ENCODE peak calls at places on chromosome 2, in five cellular contexts. One of them, this sample, is unnamed.
A peak's percentile ranks its signal among the peaks of the same experiment; 100 is the strongest.

GRCh38 chr2:62109554-62109953 is 86.4 kb upstream of the B3GNT2 start:
- DNase-seq in astrocyte of the spinal cord: no peak
- DNase-seq in BE2C: no peak
- DNase-seq in tibial artery: no peak
- DNase-seq in body of pancreas: no peak
- DNase-seq in this sample: no peak

GRCh38 chr2:157261199-157261782 is 3.8 kb downstream of the GALNT5 start:
- DNase-seq in tibial artery: no peak
- DNase-seq in astrocyte of the spinal cord: peak; percentile 54
- DNase-seq in body of pancreas: no peak
- DNase-seq in BE2C: no peak
- DNase-seq in this sample: peak; percentile 63

GRCh38 chr2:149573760-149574159 is 13.8 kb downstream of the MMADHC start:
- DNase-seq in tibial artery: no peak
- DNase-seq in BE2C: no peak
- DNase-seq in astrocyte of the spinal cord: peak; percentile 27
- DNase-seq in body of pancreas: no peak
- DNase-seq in this sample: peak; percentile 30

GRCh38 chr2:4047961-4048891 is 344.9 kb downstream of the DCDC2C start:
- DNase-seq in astrocyte of the spinal cord: peak; percentile 66
- DNase-seq in tibial artery: no peak
- DNase-seq in body of pancreas: no peak
- DNase-seq in BE2C: no peak
- DNase-seq in this sample: peak; percentile 49

GRCh38 chr2:27916293-27917015 is 25.9 kb downstream of the BABAM2 start:
- DNase-seq in BE2C: no peak
- DNase-seq in body of pancreas: no peak
- DNase-seq in astrocyte of the spinal cord: no peak
- DNase-seq in tibial artery: no peak
- DNase-seq in this sample: no peak

GRCh38 chr2:226030369-226031077 is 631.0 kb downstream of the NYAP2 start:
- DNase-seq in tibial artery: no peak
- DNase-seq in astrocyte of the spinal cord: no peak
- DNase-seq in BE2C: no peak
- DNase-seq in body of pancreas: no peak
- DNase-seq in this sample: no peak

GRCh38 chr2:152715854-152716428 is 1.3 kb downstream of the PRPF40A start:
- DNase-seq in body of pancreas: no peak
- DNase-seq in BE2C: peak; percentile 56
- DNase-seq in astrocyte of the spinal cord: no peak
- DNase-seq in tibial artery: no peak
- DNase-seq in this sample: peak; percentile 27

GRCh38 chr2:4246364-4247131 is 543.2 kb downstream of the DCDC2C start:
- DNase-seq in BE2C: no peak
- DNase-seq in tibial artery: no peak
- DNase-seq in body of pancreas: no peak
- DNase-seq in astrocyte of the spinal cord: no peak
- DNase-seq in this sample: no peak

GRCh38 chr2:33505966-33506365 is 29.5 kb downstream of the RASGRP3 start:
- DNase-seq in BE2C: no peak
- DNase-seq in body of pancreas: no peak
- DNase-seq in tibial artery: no peak
- DNase-seq in astrocyte of the spinal cord: peak; percentile 26
- DNase-seq in this sample: no peak

GRCh38 chr2:208939852-208940251 is 484.0 kb upstream of the MAP2 start:
- DNase-seq in tibial artery: no peak
- DNase-seq in astrocyte of the spinal cord: no peak
- DNase-seq in body of pancreas: no peak
- DNase-seq in BE2C: no peak
- DNase-seq in this sample: no peak

GRCh38 chr2:197904446-197904845 is 100.1 kb downstream of the PLCL1 start:
- DNase-seq in tibial artery: no peak
- DNase-seq in astrocyte of the spinal cord: no peak
- DNase-seq in BE2C: no peak
- DNase-seq in body of pancreas: no peak
- DNase-seq in this sample: no peak

GRCh38 chr2:236782938-236783337 is 213.3 kb downstream of the ACKR3 start:
- DNase-seq in body of pancreas: no peak
- DNase-seq in BE2C: no peak
- DNase-seq in tibial artery: no peak
- DNase-seq in astrocyte of the spinal cord: peak; percentile 88
- DNase-seq in this sample: no peak

GRCh38 chr2:101842471-101842870 is 145.0 kb downstream of the MAP4K4 start:
- DNase-seq in BE2C: no peak
- DNase-seq in astrocyte of the spinal cord: no peak
- DNase-seq in tibial artery: no peak
- DNase-seq in body of pancreas: no peak
- DNase-seq in this sample: no peak

GRCh38 chr2:172774302-172774701 is 38.7 kb downstream of the RAPGEF4 start:
- DNase-seq in BE2C: no peak
- DNase-seq in tibial artery: no peak
- DNase-seq in astrocyte of the spinal cord: no peak
- DNase-seq in body of pancreas: no peak
- DNase-seq in this sample: no peak

GRCh38 chr2:190379249-190379964 is 28.7 kb upstream of the MFSD6 start:
- DNase-seq in BE2C: no peak
- DNase-seq in body of pancreas: no peak
- DNase-seq in astrocyte of the spinal cord: peak; percentile 59
- DNase-seq in tibial artery: no peak
- DNase-seq in this sample: peak; percentile 79

GRCh38 chr2:157395811-157396210 is 48.1 kb downstream of the CYTIP start:
- DNase-seq in astrocyte of the spinal cord: no peak
- DNase-seq in tibial artery: no peak
- DNase-seq in BE2C: no peak
- DNase-seq in body of pancreas: no peak
- DNase-seq in this sample: no peak

GRCh38 chr2:57218206-57218605 is 828.4 kb upstream of the VRK2 start:
- DNase-seq in tibial artery: no peak
- DNase-seq in BE2C: no peak
- DNase-seq in body of pancreas: no peak
- DNase-seq in astrocyte of the spinal cord: no peak
- DNase-seq in this sample: no peak

GRCh38 chr2:175884673-175885393 is 117.2 kb downstream of the LNPK start:
- DNase-seq in astrocyte of the spinal cord: no peak
- DNase-seq in BE2C: no peak
- DNase-seq in body of pancreas: no peak
- DNase-seq in tibial artery: no peak
- DNase-seq in this sample: no peak

GRCh38 chr2:5969301-5969700 is 277.1 kb downstream of the SOX11 start:
- DNase-seq in body of pancreas: no peak
- DNase-seq in astrocyte of the spinal cord: no peak
- DNase-seq in BE2C: no peak
- DNase-seq in tibial artery: no peak
- DNase-seq in this sample: no peak

GRCh38 chr2:144414324-144414845 is 105.5 kb downstream of the ZEB2 start:
- DNase-seq in BE2C: no peak
- DNase-seq in body of pancreas: no peak
- DNase-seq in astrocyte of the spinal cord: peak; percentile 90
- DNase-seq in tibial artery: no peak
- DNase-seq in this sample: peak; percentile 98

GRCh38 chr2:201182650-201183372 is at the start of gene CASP10:
- DNase-seq in astrocyte of the spinal cord: peak; percentile 19
- DNase-seq in BE2C: no peak
- DNase-seq in body of pancreas: peak; percentile 35
- DNase-seq in tibial artery: no peak
- DNase-seq in this sample: peak; percentile 86

GRCh38 chr2:219274392-219274921 is 4.7 kb upstream of the DNAJB2 start:
- DNase-seq in tibial artery: no peak
- DNase-seq in BE2C: no peak
- DNase-seq in astrocyte of the spinal cord: peak; percentile 70
- DNase-seq in body of pancreas: peak; percentile 41
- DNase-seq in this sample: peak; percentile 73

GRCh38 chr2:38720613-38721241 is 30.4 kb downstream of the SRSF7 start:
- DNase-seq in body of pancreas: peak; percentile 82
- DNase-seq in tibial artery: peak; percentile 95
- DNase-seq in BE2C: peak; percentile 27
- DNase-seq in astrocyte of the spinal cord: peak; percentile 96
- DNase-seq in this sample: peak; percentile 100

GRCh38 chr2:206851511-206851910 is 86.1 kb downstream of the FASTKD2 start:
- DNase-seq in BE2C: no peak
- DNase-seq in astrocyte of the spinal cord: no peak
- DNase-seq in body of pancreas: no peak
- DNase-seq in tibial artery: no peak
- DNase-seq in this sample: no peak

GRCh38 chr2:220417503-220417902 is 790.1 kb downstream of the SLC4A3 start:
- DNase-seq in astrocyte of the spinal cord: no peak
- DNase-seq in body of pancreas: no peak
- DNase-seq in BE2C: no peak
- DNase-seq in tibial artery: no peak
- DNase-seq in this sample: no peak

GRCh38 chr2:98474979-98475632 is 30.4 kb downstream of the INPP4A start:
- DNase-seq in body of pancreas: no peak
- DNase-seq in BE2C: no peak
- DNase-seq in tibial artery: no peak
- DNase-seq in astrocyte of the spinal cord: no peak
- DNase-seq in this sample: no peak

GRCh38 chr2:98478088-98478551 is 33.5 kb downstream of the INPP4A start:
- DNase-seq in astrocyte of the spinal cord: no peak
- DNase-seq in tibial artery: no peak
- DNase-seq in BE2C: no peak
- DNase-seq in body of pancreas: no peak
- DNase-seq in this sample: no peak

GRCh38 chr2:98477506-98477905 is 32.8 kb downstream of the INPP4A start:
- DNase-seq in astrocyte of the spinal cord: no peak
- DNase-seq in tibial artery: no peak
- DNase-seq in body of pancreas: no peak
- DNase-seq in BE2C: no peak
- DNase-seq in this sample: no peak

GRCh38 chr2:98477036-98477435 is 32.4 kb downstream of the INPP4A start:
- DNase-seq in BE2C: no peak
- DNase-seq in body of pancreas: no peak
- DNase-seq in astrocyte of the spinal cord: no peak
- DNase-seq in tibial artery: no peak
- DNase-seq in this sample: no peak

DNA sequence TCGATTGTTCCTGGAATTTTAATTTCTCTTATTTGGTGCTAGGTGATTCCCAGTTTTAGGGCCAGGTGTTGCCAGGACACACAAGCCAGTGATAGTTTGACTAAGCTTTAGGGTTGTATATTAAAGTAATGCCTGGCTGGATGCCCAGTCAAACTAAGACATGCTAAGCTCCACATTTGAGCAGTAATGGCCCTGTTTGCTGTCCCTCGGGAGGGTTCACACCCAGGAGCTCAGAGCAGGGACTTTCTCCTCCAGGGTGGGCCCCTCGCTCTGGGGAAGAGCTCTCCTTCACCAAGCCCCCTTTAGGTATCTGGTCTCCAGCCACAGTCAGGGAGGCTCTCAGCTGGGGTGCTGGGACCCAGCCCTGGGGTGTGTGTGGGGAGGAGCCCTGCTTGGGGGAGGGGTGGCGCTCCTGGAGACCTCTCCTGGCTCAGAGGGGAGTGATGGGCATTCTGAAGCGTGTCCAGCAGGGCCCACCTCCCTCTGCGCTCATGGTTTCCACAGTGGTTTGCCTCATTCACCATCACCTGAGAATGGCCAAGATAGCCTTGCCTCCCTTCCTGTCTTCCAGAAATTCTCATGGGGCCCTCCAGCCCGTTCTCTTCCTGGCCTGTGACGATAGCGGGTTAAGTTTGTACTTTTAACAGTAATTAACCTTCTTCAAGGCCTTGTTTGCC is 31.7 kb downstream of the INPP4A start:
- DNase-seq in astrocyte of the spinal cord: no peak
- DNase-seq in body of pancreas: no peak
- DNase-seq in tibial artery: no peak
- DNase-seq in BE2C: peak; percentile 58
- DNase-seq in this sample: no peak
- H3K4me3 ChIP-seq in astrocyte of the spinal cord: no peak overlapping the region
- H3K4me3 ChIP-seq in body of pancreas: no peak overlapping the region
- H3K4me3 ChIP-seq in tibial artery: no peak overlapping the region
- H3K4me3 ChIP-seq in BE2C: no peak overlapping the region
- H3K4me3 ChIP-seq in this sample: no peak overlapping the region

GRCh38 chr2:234816491-234816890 is 135.3 kb upstream of the SH3BP4 start:
- DNase-seq in astrocyte of the spinal cord: no peak
- DNase-seq in tibial artery: no peak
- DNase-seq in BE2C: peak; percentile 37
- DNase-seq in body of pancreas: no peak
- DNase-seq in this sample: no peak

GRCh38 chr2:234816056-234816455 is 135.8 kb upstream of the SH3BP4 start:
- DNase-seq in BE2C: peak; percentile 67
- DNase-seq in astrocyte of the spinal cord: no peak
- DNase-seq in body of pancreas: no peak
- DNase-seq in tibial artery: no peak
- DNase-seq in this sample: no peak

GRCh38 chr2:234823196-234823876 is 128.5 kb upstream of the SH3BP4 start:
- DNase-seq in tibial artery: no peak
- DNase-seq in astrocyte of the spinal cord: no peak
- DNase-seq in BE2C: no peak
- DNase-seq in body of pancreas: peak; percentile 20
- DNase-seq in this sample: no peak

GRCh38 chr2:234821946-234822470 is 129.8 kb upstream of the SH3BP4 start:
- DNase-seq in body of pancreas: no peak
- DNase-seq in BE2C: no peak
- DNase-seq in astrocyte of the spinal cord: no peak
- DNase-seq in tibial artery: no peak
- DNase-seq in this sample: no peak

DNA sequence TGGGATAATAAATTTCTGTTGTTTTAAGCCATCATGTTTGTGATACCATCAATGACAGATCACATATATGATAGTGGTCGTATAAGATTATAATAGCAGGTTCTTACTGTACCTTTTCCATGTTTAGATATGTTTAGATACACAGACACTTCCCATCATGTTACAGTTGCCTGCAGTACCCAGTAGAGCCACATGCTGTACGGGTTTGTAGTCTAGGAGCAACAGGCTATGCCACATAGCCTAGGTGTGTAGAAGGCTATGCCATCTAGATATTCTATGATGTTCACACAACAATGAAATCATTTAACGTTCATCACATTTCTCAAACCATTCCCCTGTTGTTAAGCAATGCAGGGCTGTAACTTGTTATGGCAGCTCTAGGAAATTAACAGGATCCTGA is 132.9 kb upstream of the SH3BP4 start:
- DNase-seq in astrocyte of the spinal cord: no peak
- DNase-seq in body of pancreas: no peak
- DNase-seq in BE2C: no peak
- DNase-seq in tibial artery: no peak
- DNase-seq in this sample: no peak
- TF ChIP-seq CTCF in astrocyte of the spinal cord: peak; percentile 21
- TF ChIP-seq CTCF in body of pancreas: peak; percentile 15
- TF ChIP-seq CTCF in BE2C: peak; percentile 50
- TF ChIP-seq CTCF in tibial artery: no peak
- TF ChIP-seq CTCF in this sample: peak; percentile 34

DNA sequence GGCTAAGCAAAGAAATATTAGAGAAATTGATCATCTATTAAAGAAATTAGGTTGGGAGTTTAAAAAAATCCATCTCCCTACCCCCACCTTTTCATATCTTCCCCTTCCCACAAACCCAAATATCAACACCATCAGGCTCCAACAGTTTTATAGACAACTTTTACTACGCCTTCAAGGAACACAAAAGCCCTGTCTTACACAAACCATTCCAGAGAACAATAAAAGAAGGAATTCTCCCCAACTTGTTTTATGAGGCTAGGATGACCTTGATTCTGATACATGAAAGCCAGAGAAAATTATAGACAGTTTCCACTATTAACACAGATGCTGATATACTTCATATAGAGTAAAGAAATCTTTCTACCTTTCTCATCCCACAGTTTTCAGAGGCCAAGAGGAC is 211.6 kb downstream of the OSR1 start:
- DNase-seq in body of pancreas: no peak
- DNase-seq in tibial artery: no peak
- DNase-seq in astrocyte of the spinal cord: no peak
- DNase-seq in BE2C: no peak
- DNase-seq in this sample: no peak
- H3K4me3 ChIP-seq in body of pancreas: no peak overlapping the region
- H3K4me3 ChIP-seq in tibial artery: no peak overlapping the region
- H3K4me3 ChIP-seq in astrocyte of the spinal cord: no peak overlapping the region
- H3K4me3 ChIP-seq in BE2C: no peak overlapping the region
- H3K4me3 ChIP-seq in this sample: no peak overlapping the region

GRCh38 chr2:195532255-195532627 is 124.8 kb upstream of the SLC39A10 start:
- DNase-seq in BE2C: no peak
- DNase-seq in tibial artery: no peak
- DNase-seq in astrocyte of the spinal cord: no peak
- DNase-seq in body of pancreas: no peak
- DNase-seq in this sample: no peak
- TF ChIP-seq CTCF in BE2C: no peak
- TF ChIP-seq CTCF in tibial artery: no peak
- TF ChIP-seq CTCF in astrocyte of the spinal cord: no peak
- TF ChIP-seq CTCF in body of pancreas: no peak
- TF ChIP-seq CTCF in this sample: no peak

This sample was measured in choroid plexus epithelial cell.